ENCODE peak calls at places on chromosomes 2 and 18, in five cellular contexts. One of them, this sample, is unnamed.

GRCh38 chr2:166841679-166842078 is 46.6 kb upstream of the XIRP2 start:
- DNase-seq in right lobe of liver: no peak
- DNase-seq in retinal pigment epithelial cell: no peak
- DNase-seq in HFFc6: no peak
- DNase-seq in B cell: no peak
- DNase-seq in this sample: no peak

GRCh38 chr2:170779304-170779703 is 9.1 kb downstream of the ERICH2 start:
- DNase-seq in right lobe of liver: no peak
- DNase-seq in retinal pigment epithelial cell: no peak
- DNase-seq in HFFc6: no peak
- DNase-seq in B cell: no peak
- DNase-seq in this sample: no peak

GRCh38 chr2:209463226-209463625 is 39.4 kb downstream of the MAP2 start:
- DNase-seq in right lobe of liver: no peak
- DNase-seq in retinal pigment epithelial cell: no peak
- DNase-seq in HFFc6: no peak
- DNase-seq in B cell: peak
- DNase-seq in this sample: no peak

GRCh38 chr2:37635359-37636208 is 35.9 kb downstream of the CDC42EP3 start:
- DNase-seq in right lobe of liver: peak
- DNase-seq in retinal pigment epithelial cell: no peak
- DNase-seq in HFFc6: peak
- DNase-seq in B cell: peak
- DNase-seq in this sample: peak

GRCh38 chr2:55490554-55490953 is 29.0 kb upstream of the CFAP36 start:
- DNase-seq in right lobe of liver: peak
- DNase-seq in retinal pigment epithelial cell: peak
- DNase-seq in HFFc6: peak
- DNase-seq in B cell: no peak
- DNase-seq in this sample: no peak

GRCh38 chr2:232483923-232484627 is 3.6 kb downstream of the ECEL1 start:
- DNase-seq in right lobe of liver: peak
- DNase-seq in retinal pigment epithelial cell: no peak
- DNase-seq in HFFc6: no peak
- DNase-seq in B cell: no peak
- DNase-seq in this sample: no peak

GRCh38 chr2:33521791-33522281 is 45.4 kb downstream of the RASGRP3 start:
- DNase-seq in right lobe of liver: no peak
- DNase-seq in retinal pigment epithelial cell: no peak
- DNase-seq in HFFc6: no peak
- DNase-seq in B cell: no peak
- DNase-seq in this sample: no peak

GRCh38 chr2:211408485-211408884 is 852.1 kb downstream of the CPS1 start:
- DNase-seq in right lobe of liver: no peak
- DNase-seq in retinal pigment epithelial cell: peak
- DNase-seq in HFFc6: no peak
- DNase-seq in B cell: no peak
- DNase-seq in this sample: no peak

GRCh38 chr18:76620326-76620813 is 125.3 kb upstream of the ZNF516 start:
- DNase-seq in right lobe of liver: peak
- DNase-seq in retinal pigment epithelial cell: no peak
- DNase-seq in HFFc6: peak
- DNase-seq in B cell: peak
- DNase-seq in this sample: peak

GRCh38 chr2:180012523-180012922 is 5.4 kb upstream of the CWC22 start:
- DNase-seq in right lobe of liver: no peak
- DNase-seq in retinal pigment epithelial cell: peak
- DNase-seq in HFFc6: peak
- DNase-seq in B cell: no peak
- DNase-seq in this sample: no peak

GRCh38 chr2:98704499-98705332 is 26.2 kb downstream of the MGAT4A start:
- DNase-seq in right lobe of liver: no peak
- DNase-seq in retinal pigment epithelial cell: no peak
- DNase-seq in HFFc6: no peak
- DNase-seq in B cell: no peak
- DNase-seq in this sample: no peak

GRCh38 chr2:61718965-61719364 is 134.9 kb downstream of the FAM161A start:
- DNase-seq in right lobe of liver: no peak
- DNase-seq in retinal pigment epithelial cell: no peak
- DNase-seq in HFFc6: no peak
- DNase-seq in B cell: no peak
- DNase-seq in this sample: no peak

GRCh38 chr2:238376884-238377391 is 49.8 kb upstream of the ASB1 start:
- DNase-seq in right lobe of liver: no peak
- DNase-seq in retinal pigment epithelial cell: no peak
- DNase-seq in HFFc6: no peak
- DNase-seq in B cell: no peak
- DNase-seq in this sample: peak

GRCh38 chr18:55838322-55838721 is 250.3 kb upstream of the TCF4 start:
- DNase-seq in right lobe of liver: no peak
- DNase-seq in retinal pigment epithelial cell: no peak
- DNase-seq in HFFc6: no peak
- DNase-seq in B cell: no peak
- DNase-seq in this sample: no peak

GRCh38 chr18:38077219-38077618 is 511.6 kb upstream of the CELF4 start:
- DNase-seq in right lobe of liver: no peak
- DNase-seq in retinal pigment epithelial cell: no peak
- DNase-seq in HFFc6: no peak
- DNase-seq in B cell: no peak
- DNase-seq in this sample: no peak

GRCh38 chr2:227407601-227408089 is 19.9 kb upstream of the SCYGR1 start:
- DNase-seq in right lobe of liver: peak
- DNase-seq in retinal pigment epithelial cell: peak
- DNase-seq in HFFc6: peak
- DNase-seq in B cell: no peak
- DNase-seq in this sample: no peak

GRCh38 chr18:12692206-12692605 is 10.3 kb downstream of the CEP76 start:
- DNase-seq in right lobe of liver: no peak
- DNase-seq in retinal pigment epithelial cell: no peak
- DNase-seq in HFFc6: no peak
- DNase-seq in B cell: no peak
- DNase-seq in this sample: no peak

GRCh38 chr2:138468617-138469016 is 33.0 kb upstream of the SPOPL start:
- DNase-seq in right lobe of liver: no peak
- DNase-seq in retinal pigment epithelial cell: no peak
- DNase-seq in HFFc6: no peak
- DNase-seq in B cell: no peak
- DNase-seq in this sample: no peak

GRCh38 chr2:149767516-149767974 is 180.0 kb upstream of the MMADHC start:
- DNase-seq in right lobe of liver: no peak
- DNase-seq in retinal pigment epithelial cell: no peak
- DNase-seq in HFFc6: peak
- DNase-seq in B cell: no peak
- DNase-seq in this sample: no peak

GRCh38 chr18:35117951-35118411 is 76.8 kb downstream of the MAPRE2 start:
- DNase-seq in right lobe of liver: peak
- DNase-seq in retinal pigment epithelial cell: peak
- DNase-seq in HFFc6: peak
- DNase-seq in B cell: no peak
- DNase-seq in this sample: no peak

GRCh38 chr2:230974096-230974913 is 21.6 kb upstream of the SPATA3 start:
- DNase-seq in right lobe of liver: no peak
- DNase-seq in retinal pigment epithelial cell: peak
- DNase-seq in HFFc6: peak
- DNase-seq in B cell: peak
- DNase-seq in this sample: peak

GRCh38 chr2:3681625-3682024 is 21.8 kb upstream of the DCDC2C start:
- DNase-seq in right lobe of liver: no peak
- DNase-seq in retinal pigment epithelial cell: no peak
- DNase-seq in HFFc6: no peak
- DNase-seq in B cell: no peak
- DNase-seq in this sample: no peak

GRCh38 chr2:16093639-16094447 is 153.5 kb downstream of the MYCN start:
- DNase-seq in right lobe of liver: no peak
- DNase-seq in retinal pigment epithelial cell: no peak
- DNase-seq in HFFc6: no peak
- DNase-seq in B cell: no peak
- DNase-seq in this sample: no peak

GRCh38 chr18:28735731-28736130 is 558.8 kb upstream of the CDH2 start:
- DNase-seq in right lobe of liver: no peak
- DNase-seq in retinal pigment epithelial cell: peak
- DNase-seq in HFFc6: peak
- DNase-seq in B cell: no peak
- DNase-seq in this sample: no peak

GRCh38 chr2:182625814-182626213 is 90.2 kb upstream of the DNAJC10 start:
- DNase-seq in right lobe of liver: no peak
- DNase-seq in retinal pigment epithelial cell: no peak
- DNase-seq in HFFc6: no peak
- DNase-seq in B cell: no peak
- DNase-seq in this sample: no peak

GRCh38 chr2:60116167-60116870 is 437.1 kb downstream of the BCL11A start:
- DNase-seq in right lobe of liver: no peak
- DNase-seq in retinal pigment epithelial cell: no peak
- DNase-seq in HFFc6: no peak
- DNase-seq in B cell: no peak
- DNase-seq in this sample: no peak

GRCh38 chr2:54394392-54394791 is 61.7 kb upstream of the SPTBN1 start:
- DNase-seq in right lobe of liver: no peak
- DNase-seq in retinal pigment epithelial cell: no peak
- DNase-seq in HFFc6: no peak
- DNase-seq in B cell: peak
- DNase-seq in this sample: peak

GRCh38 chr2:120878970-120879369 is 143.3 kb downstream of the GLI2 start:
- DNase-seq in right lobe of liver: no peak
- DNase-seq in retinal pigment epithelial cell: no peak
- DNase-seq in HFFc6: no peak
- DNase-seq in B cell: no peak
- DNase-seq in this sample: no peak

GRCh38 chr2:67389286-67389685 is 7.8 kb upstream of the ETAA1 start:
- DNase-seq in right lobe of liver: no peak
- DNase-seq in retinal pigment epithelial cell: no peak
- DNase-seq in HFFc6: peak
- DNase-seq in B cell: no peak
- DNase-seq in this sample: no peak

DNA sequence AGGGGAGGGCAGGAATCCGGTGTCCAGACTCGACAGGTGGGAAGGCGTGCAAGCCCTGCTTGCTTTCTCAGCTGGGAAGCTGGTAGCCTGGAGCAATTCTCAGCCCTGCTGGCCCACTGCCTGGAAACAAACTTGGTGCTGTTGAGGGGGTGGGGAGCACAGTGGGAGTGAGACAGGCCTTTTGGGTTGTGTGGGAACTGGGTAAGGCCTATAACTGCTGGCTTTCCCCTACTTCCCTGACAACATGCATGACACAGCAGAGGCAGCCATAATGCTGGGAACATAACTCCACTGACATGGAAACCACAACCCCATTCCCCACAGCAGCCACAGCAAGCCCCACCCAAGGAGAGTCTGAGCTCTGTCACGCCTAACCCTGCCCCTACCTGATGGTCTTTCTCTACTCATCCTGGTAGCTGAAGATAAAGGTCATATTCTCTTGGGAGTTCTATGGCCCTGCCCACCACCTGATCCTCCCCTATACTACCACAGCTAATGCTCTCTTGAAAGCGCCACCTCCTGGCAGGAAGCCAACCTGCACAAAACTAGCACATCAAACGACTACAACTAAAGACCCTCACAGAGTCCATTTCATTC is 122.9 kb upstream of the ACVR1C start:
- DNase-seq in right lobe of liver: no peak
- DNase-seq in retinal pigment epithelial cell: no peak
- DNase-seq in HFFc6: no peak
- DNase-seq in B cell: peak
- DNase-seq in this sample: peak
- TF ChIP-seq CTCF in right lobe of liver: no peak
- TF ChIP-seq CTCF in retinal pigment epithelial cell: peak
- TF ChIP-seq CTCF in HFFc6: peak
- TF ChIP-seq CTCF in B cell: peak
- TF ChIP-seq CTCF in this sample: peak

GRCh38 chr2:27209621-27210401 is 2.0 kb upstream of the ATRAID start:
- DNase-seq in right lobe of liver: no peak
- DNase-seq in retinal pigment epithelial cell: peak
- DNase-seq in HFFc6: peak
- DNase-seq in B cell: no peak
- DNase-seq in this sample: no peak

GRCh38 chr2:27214936-27215335 is 2.2 kb upstream of the CAD start:
- DNase-seq in right lobe of liver: no peak
- DNase-seq in retinal pigment epithelial cell: no peak
- DNase-seq in HFFc6: peak
- DNase-seq in B cell: no peak
- DNase-seq in this sample: no peak

GRCh38 chr2:27211943-27212625 is at the start of the genes ATRAID and SLC5A6:
- DNase-seq in right lobe of liver: peak
- DNase-seq in retinal pigment epithelial cell: no peak
- DNase-seq in HFFc6: peak
- DNase-seq in B cell: peak
- DNase-seq in this sample: peak

GRCh38 chr2:27211241-27211942 is 449 bp upstream of the ATRAID start:
- DNase-seq in right lobe of liver: peak
- DNase-seq in retinal pigment epithelial cell: no peak
- DNase-seq in HFFc6: no peak
- DNase-seq in B cell: no peak
- DNase-seq in this sample: peak

GRCh38 chr2:27212626-27213471 is 781 bp upstream of the SLC5A6 start:
- DNase-seq in right lobe of liver: no peak
- DNase-seq in retinal pigment epithelial cell: no peak
- DNase-seq in HFFc6: peak
- DNase-seq in B cell: peak
- DNase-seq in this sample: peak
- TF ChIP-seq CTCF in right lobe of liver: no peak
- TF ChIP-seq CTCF in retinal pigment epithelial cell: no peak
- TF ChIP-seq CTCF in HFFc6: no peak
- TF ChIP-seq CTCF in B cell: no peak
- TF ChIP-seq CTCF in this sample: no peak

DNA sequence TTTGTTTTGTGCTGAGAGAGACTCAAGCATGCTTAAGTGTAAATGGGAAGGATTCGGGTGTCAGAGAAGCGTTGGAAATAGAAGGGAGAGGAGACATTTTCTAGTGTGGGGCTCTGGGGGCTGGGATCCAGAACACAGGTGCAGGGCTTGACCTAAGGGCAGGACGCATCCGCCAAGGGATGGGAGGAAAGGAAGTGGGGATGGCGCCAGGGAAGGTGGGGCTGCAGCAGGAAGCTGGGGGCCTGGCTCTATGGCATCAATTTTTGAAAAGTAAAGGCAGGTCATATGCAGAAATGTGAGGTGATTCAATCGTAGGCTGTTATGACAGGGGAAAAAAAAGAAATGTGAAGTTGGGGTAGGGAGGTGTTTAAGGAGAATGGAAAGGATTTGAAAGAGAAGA is 143.2 kb upstream of the SERTAD2 start:
- DNase-seq in right lobe of liver: no peak
- DNase-seq in retinal pigment epithelial cell: no peak
- DNase-seq in HFFc6: no peak
- DNase-seq in B cell: no peak
- DNase-seq in this sample: no peak
- TF ChIP-seq CTCF in right lobe of liver: no peak
- TF ChIP-seq CTCF in retinal pigment epithelial cell: no peak
- TF ChIP-seq CTCF in HFFc6: no peak
- TF ChIP-seq CTCF in B cell: no peak
- TF ChIP-seq CTCF in this sample: no peak

DNA sequence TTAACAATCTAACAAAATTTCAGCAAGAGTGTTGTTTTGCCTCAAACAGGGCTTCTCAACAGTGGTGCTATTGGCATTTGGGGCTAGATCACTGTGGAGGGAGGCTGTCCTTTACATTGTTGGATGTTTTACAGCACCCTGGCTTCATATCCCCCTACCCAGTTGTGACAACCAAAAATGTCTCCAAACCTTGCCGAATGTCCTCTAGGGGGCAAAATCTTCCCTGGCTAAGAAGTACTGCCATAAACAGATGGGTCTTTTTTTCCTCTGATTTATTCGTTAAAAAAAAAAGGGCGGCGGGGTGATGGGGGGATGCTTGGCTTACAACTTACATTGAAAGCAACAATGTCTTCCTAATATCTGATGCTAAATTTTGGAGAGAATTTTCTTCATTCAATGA is 207.6 kb upstream of the CCDC150 start:
- DNase-seq in right lobe of liver: no peak
- DNase-seq in retinal pigment epithelial cell: no peak
- DNase-seq in HFFc6: no peak
- DNase-seq in B cell: no peak
- DNase-seq in this sample: no peak
- TF ChIP-seq CTCF in right lobe of liver: peak
- TF ChIP-seq CTCF in retinal pigment epithelial cell: peak
- TF ChIP-seq CTCF in HFFc6: peak
- TF ChIP-seq CTCF in B cell: no peak
- TF ChIP-seq CTCF in this sample: no peak